ENCODE peak calls at places on chromosome 20, in eight cellular contexts. F, W, P, J, R, O, X and V are unnamed samples.

GRCh38 chr20:24754691-24755090 is 194.4 kb upstream of the CST7 start:
- DNase-seq in F (peak; percentile 6), W (no peak), P (no peak), J (no peak), R (no peak), O (peak; percentile 26), X (no peak), V (no peak)

GRCh38 chr20:23702021-23702420 is 13.2 kb upstream of the CST4 start:
- DNase-seq in F (no peak), W (no peak), P (no peak), J (no peak), R (no peak), O (no peak), X (no peak), V (no peak)

GRCh38 chr20:22429175-22430153 is 154.9 kb downstream of the FOXA2 start:
- DNase-seq in F (no peak), W (no peak), P (no peak), J (no peak), R (no peak), O (no peak), X (no peak), V (no peak)

GRCh38 chr20:2169456-2170088 is 67.9 kb downstream of the STK35 start:
- DNase-seq in F (no peak), W (no peak), P (no peak), J (no peak), R (no peak), O (peak; percentile 37), X (no peak), V (no peak)

GRCh38 chr20:62376112-62377063 is 9.3 kb upstream of the LAMA5 start:
- DNase-seq in F (peak; percentile 67), W (peak; percentile 79), P (no peak), J (no peak), R (peak; percentile 67), O (no peak), X (peak; percentile 81), V (no peak)

GRCh38 chr20:23455641-23456040 is 3.0 kb upstream of the CST11 start:
- DNase-seq in F (no peak), W (no peak), P (no peak), J (no peak), R (no peak), O (no peak), X (no peak), V (no peak)

GRCh38 chr20:24764027-24764797 is 184.9 kb upstream of the CST7 start:
- DNase-seq in F (peak; percentile 14), W (peak; percentile 4), P (no peak), J (no peak), R (no peak), O (peak; percentile 57), X (no peak), V (no peak)

GRCh38 chr20:45293041-45294002 is 13.3 kb upstream of the RBPJL start:
- DNase-seq in F (peak; percentile 88), W (peak; percentile 90), P (peak; percentile 89), J (no peak), R (peak; percentile 79), O (peak; percentile 97), X (peak; percentile 82), V (peak; percentile 71)

GRCh38 chr20:40741507-40742106 is 52.6 kb upstream of the MAFB start:
- DNase-seq in F (peak; percentile 33), W (peak; percentile 73), P (peak; percentile 51), J (no peak), R (peak; percentile 43), O (peak; percentile 78), X (peak; percentile 56), V (peak; percentile 57)

GRCh38 chr20:3174442-3175263 is 1.3 kb upstream of the LZTS3 start:
- DNase-seq in F (no peak), W (peak; percentile 32), P (no peak), J (no peak), R (no peak), O (no peak), X (peak; percentile 61), V (no peak)

GRCh38 chr20:3173582-3174441 is 463 bp upstream of the LZTS3 start:
- DNase-seq in F (peak; percentile 88), W (peak; percentile 90), P (peak; percentile 93), J (no peak), R (peak; percentile 92), O (peak; percentile 98), X (peak; percentile 78), V (peak; percentile 96)

GRCh38 chr20:3172126-3172932 is 1.0 kb downstream of the LZTS3 start:
- DNase-seq in F (no peak), W (no peak), P (no peak), J (no peak), R (no peak), O (no peak), X (no peak), V (no peak)

GRCh38 chr20:3171391-3172125 is 1.8 kb downstream of the LZTS3 start:
- DNase-seq in F (no peak), W (no peak), P (no peak), J (no peak), R (no peak), O (no peak), X (no peak), V (no peak)

GRCh38 chr20:3172933-3173581 is at the start of gene LZTS3:
- DNase-seq in F (peak; percentile 71), W (peak; percentile 59), P (peak; percentile 77), J (no peak), R (peak; percentile 77), O (peak; percentile 95), X (peak; percentile 62), V (peak; percentile 94)
- TF ChIP-seq POLR2A in F (peak; percentile 65), W (no peak), P (peak; percentile 37), J (no peak), R (peak; percentile 35), O (no peak), X (no peak), V (peak; percentile 50)

DNA sequence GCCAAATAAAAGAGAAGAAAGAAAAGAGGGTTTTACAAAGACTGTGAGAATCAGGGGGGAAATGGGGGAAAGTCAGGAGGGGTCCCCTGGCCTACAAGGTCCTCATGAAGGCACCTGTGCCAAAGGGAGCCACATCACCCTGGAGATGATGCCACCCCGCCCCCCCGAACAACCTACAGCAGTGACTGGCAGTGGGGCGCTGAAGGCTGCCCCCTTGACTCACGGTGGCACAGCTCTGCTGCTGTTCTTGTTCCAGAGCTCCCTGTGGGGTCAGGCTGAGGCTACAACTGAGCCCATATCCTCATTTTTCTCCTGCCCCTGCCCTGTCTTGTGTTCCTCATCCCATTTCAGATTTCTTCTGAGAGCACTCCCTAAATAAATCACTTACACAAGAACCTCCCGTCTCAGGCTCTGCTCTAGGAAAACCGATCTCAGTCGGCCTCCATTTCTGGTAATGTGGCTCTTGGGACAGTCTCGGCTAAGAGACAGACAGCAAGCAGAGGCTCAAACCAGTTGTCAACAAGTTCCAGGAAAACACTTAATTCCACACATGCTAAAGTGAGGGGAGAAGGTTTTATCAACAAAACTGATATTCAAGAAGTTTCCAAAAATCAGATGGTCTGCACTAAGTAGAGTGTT is 105.7 kb downstream of the SNAP25 start:
- DNase-seq in F (no peak), W (no peak), P (no peak), J (no peak), R (no peak), O (no peak), X (no peak), V (no peak)
- TF ChIP-seq POLR2A in F (no peak), W (no peak), P (no peak), J (no peak), R (no peak), O (no peak), X (no peak), V (no peak)

GRCh38 chr20:34301587-34302311 is 1.4 kb downstream of the AHCY start:
- DNase-seq in F (no peak), W (no peak), P (peak; percentile 10), J (no peak), R (no peak), O (no peak), X (no peak), V (no peak)
- TF ChIP-seq POLR2A in F (no peak), W (no peak), P (no peak), J (no peak), R (no peak), O (no peak), X (no peak), V (no peak)

DNA sequence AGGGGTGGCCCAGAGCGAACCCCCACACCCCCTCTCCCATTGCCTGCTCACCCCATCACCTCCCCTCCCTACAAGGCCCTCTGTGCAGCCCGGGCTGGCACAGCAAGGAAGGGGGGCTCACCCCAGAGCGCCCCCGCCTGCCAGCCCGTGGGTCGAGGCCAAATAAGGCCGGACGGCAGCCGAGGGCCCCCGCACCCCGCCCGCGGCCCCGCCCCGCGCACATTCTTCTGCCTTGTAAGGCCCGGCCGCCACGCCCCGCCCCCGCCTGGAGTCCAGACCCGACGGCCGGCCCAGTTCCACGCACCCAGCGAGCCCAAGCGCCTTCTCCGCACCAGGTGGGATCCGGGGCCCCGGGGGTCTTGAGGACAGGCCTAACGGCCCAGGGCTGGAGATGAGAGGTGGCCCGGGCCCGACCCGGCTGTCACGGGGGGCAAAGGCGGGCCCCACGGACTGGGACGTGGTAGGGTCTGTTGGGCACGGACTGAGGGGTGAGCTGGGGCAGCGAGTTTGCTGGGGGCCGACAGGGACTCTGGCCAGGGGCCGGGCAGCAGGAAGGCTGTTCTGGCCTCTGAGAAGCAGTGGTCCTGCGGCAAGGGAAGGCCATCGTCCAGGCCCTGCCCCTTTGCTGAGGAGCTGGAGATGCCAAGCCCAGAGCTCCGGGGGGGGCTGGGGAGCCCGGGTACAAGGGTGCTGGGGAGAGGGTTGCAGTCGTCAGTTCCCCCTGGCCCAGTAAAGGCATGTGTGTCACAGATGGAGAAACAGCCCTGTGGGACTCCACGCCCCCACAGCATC is at the start of gene MYL9:
- DNase-seq in F (peak; percentile 94), W (peak; percentile 97), P (peak; percentile 89), J (no peak), R (peak; percentile 95), O (peak; percentile 96), X (no peak), V (peak; percentile 54)
- TF ChIP-seq POLR2A in F (peak; percentile 58), W (peak; percentile 56), P (peak; percentile 41), J (peak; percentile 29), R (peak; percentile 62), O (no peak), X (no peak), V (peak; percentile 40)

GRCh38 chr20:42788707-42789106 is 401.0 kb downstream of the PTPRT start:
- DNase-seq in F (no peak), W (no peak), P (no peak), J (no peak), R (no peak), O (no peak), X (no peak), V (no peak)

GRCh38 chr20:42795399-42795798 is 394.3 kb downstream of the PTPRT start:
- DNase-seq in F (no peak), W (no peak), P (no peak), J (no peak), R (no peak), O (no peak), X (no peak), V (no peak)

DNA sequence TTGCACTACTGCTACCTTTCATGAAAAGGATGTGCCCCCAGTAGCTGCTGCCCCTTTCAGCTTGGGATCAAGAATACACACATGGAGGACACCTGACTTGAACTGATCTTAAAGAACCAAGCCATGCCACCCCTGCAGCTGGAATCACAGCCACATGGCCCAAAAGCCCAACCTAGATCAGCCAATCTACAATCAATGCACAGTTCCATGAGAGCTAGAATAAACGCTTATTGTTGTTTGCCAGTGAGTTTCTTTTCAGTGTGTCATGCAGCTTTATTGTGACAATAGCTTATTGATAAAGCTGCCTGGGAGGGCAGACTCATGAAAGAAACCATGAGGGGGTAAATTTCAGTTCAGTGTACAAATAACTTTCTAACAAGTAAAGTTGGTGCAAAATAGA is 397.7 kb downstream of the PTPRT start:
- DNase-seq in F (no peak), W (no peak), P (no peak), J (no peak), R (no peak), O (no peak), X (no peak), V (no peak)
- TF ChIP-seq POLR2A in F (no peak), W (no peak), P (no peak), J (no peak), R (no peak), O (no peak), X (no peak), V (no peak)